ENCODE peak calls at places on chromosomes 12 and 14, in nine cellular contexts. J, C, R, N, P, E, Q, O and F are unnamed samples.
A peak's percentile ranks its signal among the peaks of the same experiment; 100 is the strongest.

GRCh38 chr14:67680121-67680602 is 5.7 kb upstream of the VTI1B start:
- DNase-seq in J (no peak), C (no peak), R (no peak), N (peak; percentile 92), P (no peak), E (peak; percentile 63), Q (peak; percentile 82), O (peak; percentile 96), F (peak; percentile 93)

GRCh38 chr12:105803292-105803691 is 335.5 kb downstream of the NUAK1 start:
- DNase-seq in J (no peak), C (no peak), R (no peak), N (no peak), P (no peak), E (no peak), Q (no peak), O (no peak), F (no peak)

GRCh38 chr14:92563359-92563758 is 49.8 kb downstream of the RIN3 start:
- DNase-seq in J (no peak), C (no peak), R (peak; percentile 78), N (no peak), P (no peak), E (no peak), Q (no peak), O (no peak), F (no peak)

GRCh38 chr12:53952335-53952694 is 2.4 kb upstream of the HOXC12 start:
- DNase-seq in J (no peak), C (no peak), R (no peak), N (no peak), P (no peak), E (no peak), Q (no peak), O (no peak), F (no peak)

GRCh38 chr14:102096569-102097188 is 9.8 kb upstream of the HSP90AA1 start:
- DNase-seq in J (peak; percentile 47), C (no peak), R (peak; percentile 94), N (peak; percentile 66), P (peak; percentile 84), E (peak; percentile 77), Q (peak; percentile 62), O (peak; percentile 80), F (peak; percentile 68)

GRCh38 chr12:48988030-48988649 is 10.0 kb downstream of the WNT1 start:
- DNase-seq in J (peak; percentile 71), C (no peak), R (peak; percentile 29), N (peak; percentile 15), P (peak; percentile 45), E (no peak), Q (peak; percentile 40), O (peak; percentile 41), F (no peak)

GRCh38 chr12:24979286-24979685 is 30.4 kb upstream of the BCAT1 start:
- DNase-seq in J (no peak), C (no peak), R (no peak), N (no peak), P (no peak), E (no peak), Q (no peak), O (no peak), F (no peak)

GRCh38 chr12:91361864-91362263 is 179.2 kb upstream of the DCN start:
- DNase-seq in J (no peak), C (no peak), R (peak; percentile 79), N (peak; percentile 48), P (no peak), E (peak; percentile 7), Q (peak; percentile 44), O (peak; percentile 62), F (peak; percentile 26)

GRCh38 chr14:77303417-77304156 is 17.1 kb downstream of the POMT2 start:
- DNase-seq in J (no peak), C (no peak), R (peak; percentile 89), N (peak; percentile 97), P (no peak), E (peak; percentile 96), Q (peak; percentile 86), O (peak; percentile 96), F (peak; percentile 95)

GRCh38 chr12:114167431-114167830 is 201.3 kb upstream of the RBM19 start:
- DNase-seq in J (no peak), C (no peak), R (no peak), N (no peak), P (no peak), E (no peak), Q (no peak), O (no peak), F (no peak)

GRCh38 chr14:64755661-64756265 is 51.5 kb downstream of the PLEKHG3 start:
- DNase-seq in J (peak; percentile 46), C (no peak), R (no peak), N (no peak), P (no peak), E (peak; percentile 82), Q (peak; percentile 85), O (no peak), F (peak; percentile 81)

GRCh38 chr12:56374726-56375597 is 12.3 kb upstream of the APOF start:
- DNase-seq in J (no peak), C (no peak), R (no peak), N (peak; percentile 34), P (no peak), E (no peak), Q (no peak), O (no peak), F (no peak)